ENCODE peak calls at places on chromosomes 4 and X, in four cellular contexts. One of them, this sample, is unnamed.

GRCh38 chrX:28638775-28639174 is 51.5 kb downstream of the IL1RAPL1 start:
- DNase-seq in stomach: no peak
- DNase-seq in upper lobe of left lung: no peak
- DNase-seq in SK-N-SH: no peak
- DNase-seq in this sample: no peak

GRCh38 chrX:106897259-106897658 is 5.9 kb downstream of the RIPPLY1 start:
- DNase-seq in stomach: no peak
- DNase-seq in upper lobe of left lung: no peak
- DNase-seq in SK-N-SH: no peak
- DNase-seq in this sample: no peak

GRCh38 chr4:69601065-69601464 is 38.4 kb downstream of the UGT2A2 start:
- DNase-seq in SK-N-SH: no peak
- DNase-seq in upper lobe of left lung: no peak
- DNase-seq in stomach: no peak
- DNase-seq in this sample: no peak

GRCh38 chrX:20037182-20037581 is 46.3 kb upstream of the BCLAF3 start:
- DNase-seq in stomach: no peak
- DNase-seq in upper lobe of left lung: no peak
- DNase-seq in SK-N-SH: no peak
- DNase-seq in this sample: no peak

GRCh38 chr4:28313729-28314713 is 1453.4 kb downstream of the STIM2 start:
- DNase-seq in SK-N-SH: no peak
- DNase-seq in stomach: no peak
- DNase-seq in upper lobe of left lung: no peak
- DNase-seq in this sample: no peak

GRCh38 chrX:103656623-103657022 is 27.8 kb downstream of the TCEAL1 start:
- DNase-seq in SK-N-SH: no peak
- DNase-seq in stomach: no peak
- DNase-seq in upper lobe of left lung: no peak
- DNase-seq in this sample: no peak

GRCh38 chrX:118644378-118644777 is 83.0 kb upstream of the IL13RA1 start:
- DNase-seq in stomach: no peak
- DNase-seq in SK-N-SH: peak; percentile 9
- DNase-seq in upper lobe of left lung: no peak
- DNase-seq in this sample: no peak

GRCh38 chr4:158255727-158256324 is 45.5 kb downstream of the TMEM144 start:
- DNase-seq in upper lobe of left lung: no peak
- DNase-seq in SK-N-SH: peak; percentile 34
- DNase-seq in stomach: no peak
- DNase-seq in this sample: no peak

GRCh38 chr4:25234390-25235367 is 846 bp downstream of the PI4K2B start:
- DNase-seq in SK-N-SH: peak; percentile 71
- DNase-seq in upper lobe of left lung: peak; percentile 93
- DNase-seq in stomach: peak; percentile 59
- DNase-seq in this sample: no peak

GRCh38 chrX:154840856-154841255 is 6.4 kb upstream of the SMIM9 start:
- DNase-seq in upper lobe of left lung: no peak
- DNase-seq in stomach: no peak
- DNase-seq in SK-N-SH: peak; percentile 45
- DNase-seq in this sample: no peak

GRCh38 chr4:84596826-84597225 is 13.9 kb downstream of the CDS1 start:
- DNase-seq in stomach: no peak
- DNase-seq in upper lobe of left lung: no peak
- DNase-seq in SK-N-SH: no peak
- DNase-seq in this sample: no peak

GRCh38 chrX:101206471-101206870 is 13.1 kb upstream of the DRP2 start:
- DNase-seq in stomach: no peak
- DNase-seq in upper lobe of left lung: no peak
- DNase-seq in SK-N-SH: peak; percentile 58
- DNase-seq in this sample: no peak

GRCh38 chr4:182800216-182800515 is 117.0 kb downstream of the DCTD start:
- DNase-seq in upper lobe of left lung: no peak
- DNase-seq in SK-N-SH: no peak
- DNase-seq in stomach: no peak
- DNase-seq in this sample: no peak

GRCh38 chr4:18390655-18391369 is 369.3 kb upstream of the LCORL start:
- DNase-seq in stomach: no peak
- DNase-seq in SK-N-SH: no peak
- DNase-seq in upper lobe of left lung: no peak
- DNase-seq in this sample: no peak

GRCh38 chr4:51885371-51885770 is 42.4 kb downstream of the DCUN1D4 start:
- DNase-seq in stomach: no peak
- DNase-seq in upper lobe of left lung: no peak
- DNase-seq in SK-N-SH: peak; percentile 21
- DNase-seq in this sample: no peak

GRCh38 chrX:73561791-73562190 is 1.2 kb upstream of the CHIC1 start:
- DNase-seq in stomach: no peak
- DNase-seq in SK-N-SH: no peak
- DNase-seq in upper lobe of left lung: no peak
- DNase-seq in this sample: no peak
- TF ChIP-seq POLR2AphosphoS5 in stomach: no peak
- TF ChIP-seq POLR2AphosphoS5 in SK-N-SH: no peak
- TF ChIP-seq POLR2AphosphoS5 in upper lobe of left lung: no peak
- TF ChIP-seq POLR2AphosphoS5 in this sample: no peak

GRCh38 chr4:56627985-56628384 is 53.1 kb downstream of the HOPX start:
- DNase-seq in SK-N-SH: no peak
- DNase-seq in stomach: no peak
- DNase-seq in upper lobe of left lung: no peak
- DNase-seq in this sample: no peak
- TF ChIP-seq POLR2AphosphoS5 in SK-N-SH: no peak
- TF ChIP-seq POLR2AphosphoS5 in stomach: no peak
- TF ChIP-seq POLR2AphosphoS5 in upper lobe of left lung: no peak
- TF ChIP-seq POLR2AphosphoS5 in this sample: no peak

GRCh38 chrX:53087378-53087777 is 5.2 kb downstream of the TSPYL2 start:
- DNase-seq in SK-N-SH: no peak
- DNase-seq in upper lobe of left lung: no peak
- DNase-seq in stomach: no peak
- DNase-seq in this sample: no peak
- TF ChIP-seq POLR2AphosphoS5 in SK-N-SH: no peak
- TF ChIP-seq POLR2AphosphoS5 in upper lobe of left lung: no peak
- TF ChIP-seq POLR2AphosphoS5 in stomach: no peak
- TF ChIP-seq POLR2AphosphoS5 in this sample: no peak

GRCh38 chr4:76090241-76090691 is 15.8 kb downstream of the ART3 start:
- DNase-seq in SK-N-SH: peak; percentile 45
- DNase-seq in stomach: no peak
- DNase-seq in upper lobe of left lung: no peak
- DNase-seq in this sample: peak; percentile 27
- TF ChIP-seq POLR2AphosphoS5 in SK-N-SH: no peak
- TF ChIP-seq POLR2AphosphoS5 in stomach: no peak
- TF ChIP-seq POLR2AphosphoS5 in upper lobe of left lung: peak; percentile 28
- TF ChIP-seq POLR2AphosphoS5 in this sample: no peak

DNA sequence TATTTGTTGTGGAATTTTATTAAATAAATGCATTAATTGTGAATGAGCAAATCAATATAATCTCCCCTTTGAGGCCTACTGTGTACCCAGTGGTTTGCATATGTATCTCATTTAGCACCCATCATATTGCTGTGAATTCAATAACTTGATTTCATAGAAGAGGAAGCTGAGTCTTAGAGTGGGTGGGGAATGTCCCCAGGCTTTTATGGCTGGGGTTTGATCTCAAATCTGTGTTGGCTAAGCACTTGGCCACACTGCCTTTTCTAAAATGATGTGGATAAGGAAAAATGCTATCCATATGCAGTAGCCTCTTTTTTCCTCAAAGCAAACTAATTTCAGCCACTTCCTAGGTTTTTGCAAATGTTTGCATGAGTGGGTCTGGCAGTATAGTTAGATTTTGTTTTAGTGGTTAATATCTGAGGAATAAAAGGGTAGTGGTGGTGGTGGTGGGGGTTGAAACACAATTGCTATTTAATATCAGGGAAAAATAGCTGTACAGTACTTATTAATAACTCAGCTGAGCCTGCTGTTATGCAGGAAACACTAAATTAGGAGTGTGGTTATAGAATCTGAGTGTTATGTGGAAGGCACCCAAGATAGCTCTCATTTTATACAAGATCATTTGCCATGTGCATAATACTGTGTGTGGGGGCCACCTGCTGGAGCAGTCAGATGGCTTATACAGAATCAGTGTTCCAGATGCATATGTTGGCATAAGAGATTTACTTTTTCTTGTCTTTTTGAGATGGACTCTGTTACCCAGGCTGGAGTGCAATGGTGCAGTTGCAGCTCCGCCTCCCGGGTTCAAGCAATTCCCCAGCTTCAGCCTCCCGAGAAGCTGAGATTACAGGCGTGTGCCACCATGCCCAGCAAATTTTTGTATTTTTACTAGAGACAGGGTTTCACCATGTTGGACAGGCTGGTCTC is 108.0 kb downstream of the TMEM131L start:
- DNase-seq in SK-N-SH: peak; percentile 58
- DNase-seq in upper lobe of left lung: no peak
- DNase-seq in stomach: peak; percentile 67
- DNase-seq in this sample: no peak
- TF ChIP-seq POLR2AphosphoS5 in SK-N-SH: no peak
- TF ChIP-seq POLR2AphosphoS5 in upper lobe of left lung: no peak
- TF ChIP-seq POLR2AphosphoS5 in stomach: no peak
- TF ChIP-seq POLR2AphosphoS5 in this sample: no peak

This sample was measured in breast epithelium.